ENCODE peak calls at places on chromosomes 4 and X, in five cellular contexts. Z is endodermal cell, M is glutamatergic neuron, R is lower leg skin, Y is left lung. X is an unnamed sample.

GRCh38 chr4:140568507-140569306 is at the start of gene UCP1:
- DNase-seq in Z (peak), M (peak), R (no peak), Y (peak), X (no peak)

GRCh38 chr4:182873726-182874125 is 43.5 kb downstream of the DCTD start:
- DNase-seq in Z (no peak), M (no peak), R (no peak), Y (no peak), X (no peak)

GRCh38 chrX:44596277-44596676 is 53.6 kb upstream of the FUNDC1 start:
- DNase-seq in Z (no peak), M (no peak), R (no peak), Y (no peak), X (no peak)

GRCh38 chrX:29491659-29492058 is 723.7 kb upstream of the MAGEB2 start:
- DNase-seq in Z (no peak), M (no peak), R (no peak), Y (no peak), X (no peak)

GRCh38 chr4:140150886-140151699 is 2.9 kb downstream of the MAML3 start:
- DNase-seq in Z (peak), M (peak), R (peak), Y (peak), X (peak)

GRCh38 chrX:103628386-103629290 is at the start of gene TCEAL1:
- DNase-seq in Z (peak), M (peak), R (peak), Y (peak), X (no peak)

GRCh38 chrX:19514791-19515614 is at the start of gene MAP3K15:
- DNase-seq in Z (peak), M (peak), R (no peak), Y (peak), X (no peak)

GRCh38 chr4:8438743-8439142 is 1.8 kb downstream of the ACOX3 start:
- DNase-seq in Z (no peak), M (no peak), R (no peak), Y (no peak), X (no peak)

GRCh38 chrX:110167952-110168451 is 149.9 kb downstream of the AMMECR1 start:
- DNase-seq in Z (peak), M (peak), R (no peak), Y (peak), X (no peak)

GRCh38 chrX:41923925-41924693 is 755 bp upstream of the CASK start:
- DNase-seq in Z (peak), M (no peak), R (no peak), Y (no peak), X (no peak)

GRCh38 chr4:53508446-53508845 is 82.8 kb downstream of the LNX1 start:
- DNase-seq in Z (no peak), M (no peak), R (no peak), Y (no peak), X (no peak)

GRCh38 chrX:51874123-51874522 is 19.3 kb upstream of the MAGED1 start:
- DNase-seq in Z (no peak), M (no peak), R (no peak), Y (no peak), X (no peak)

GRCh38 chrX:19846995-19847790 is 40.2 kb downstream of the SH3KBP1 start:
- DNase-seq in Z (peak), M (no peak), R (peak), Y (no peak), X (peak)

GRCh38 chr4:152635876-152636275 is 43.9 kb downstream of the TMEM154 start:
- DNase-seq in Z (no peak), M (no peak), R (no peak), Y (no peak), X (no peak)

GRCh38 chrX:17976955-17977354 is 115.9 kb upstream of the RAI2 start:
- DNase-seq in Z (no peak), M (no peak), R (no peak), Y (no peak), X (no peak)

GRCh38 chr4:33961751-33962150 is 2282.6 kb downstream of the ARAP2 start:
- DNase-seq in Z (no peak), M (no peak), R (no peak), Y (no peak), X (no peak)

GRCh38 chr4:113394730-113395530 is 345.5 kb downstream of the ANK2 start:
- DNase-seq in Z (peak), M (no peak), R (peak), Y (no peak), X (peak)

GRCh38 chr4:81257021-81257420 is 42.0 kb upstream of the PRKG2 start:
- DNase-seq in Z (no peak), M (no peak), R (no peak), Y (no peak), X (no peak)

GRCh38 chrX:69107231-69107739 is 58.0 kb downstream of the PJA1 start:
- DNase-seq in Z (peak), M (peak), R (no peak), Y (no peak), X (no peak)

GRCh38 chrX:135688137-135688536 is 25.3 kb upstream of the CT45A1 start:
- DNase-seq in Z (peak), M (peak), R (no peak), Y (no peak), X (no peak)

GRCh38 chr4:168386002-168386401 is 67.5 kb upstream of the DDX60 start:
- DNase-seq in Z (no peak), M (no peak), R (no peak), Y (no peak), X (peak)

GRCh38 chrX:19535481-19535880 is 20.2 kb upstream of the MAP3K15 start:
- DNase-seq in Z (no peak), M (no peak), R (no peak), Y (no peak), X (no peak)

GRCh38 chrX:16892504-16893362 is 22.6 kb upstream of the RBBP7 start:
- DNase-seq in Z (peak), M (peak), R (peak), Y (no peak), X (peak)

GRCh38 chr4:122968227-122968812 is 45.9 kb upstream of the NUDT6 start:
- DNase-seq in Z (no peak), M (no peak), R (no peak), Y (no peak), X (no peak)

GRCh38 chr4:107453231-107453630 is 266.8 kb downstream of the PAPSS1 start:
- DNase-seq in Z (no peak), M (no peak), R (no peak), Y (no peak), X (no peak)

GRCh38 chr4:27084685-27085356 is 224.2 kb downstream of the STIM2 start:
- DNase-seq in Z (peak), M (peak), R (peak), Y (peak), X (no peak)

GRCh38 chrX:95907081-95907480 is 777.6 kb upstream of the DIAPH2 start:
- DNase-seq in Z (no peak), M (no peak), R (no peak), Y (no peak), X (no peak)

GRCh38 chrX:152915541-152916241 is 17.8 kb downstream of the ZNF185 start:
- DNase-seq in Z (peak), M (peak), R (no peak), Y (no peak), X (no peak)

GRCh38 chrX:56766554-56767412 is 37.7 kb downstream of the NBDY start:
- DNase-seq in Z (peak), M (no peak), R (no peak), Y (no peak), X (no peak)

GRCh38 chrX:152637649-152638442 is at the start of gene GABRQ:
- DNase-seq in Z (peak), M (peak), R (no peak), Y (peak), X (no peak)

GRCh38 chr4:26815686-26816085 is 45.0 kb upstream of the STIM2 start:
- DNase-seq in Z (no peak), M (no peak), R (no peak), Y (no peak), X (no peak)

GRCh38 chrX:40414335-40414734 is 166.4 kb upstream of the ATP6AP2 start:
- DNase-seq in Z (peak), M (peak), R (no peak), Y (no peak), X (no peak)

GRCh38 chr4:20944451-20944850 is 244.2 kb downstream of the PACRGL start:
- DNase-seq in Z (no peak), M (no peak), R (no peak), Y (no peak), X (no peak)

GRCh38 chr4:20474119-20474518 is 222.4 kb downstream of the SLIT2 start:
- DNase-seq in Z (no peak), M (no peak), R (no peak), Y (no peak), X (no peak)

GRCh38 chrX:111095974-111096870 is at the start of gene PAK3:
- DNase-seq in Z (peak), M (peak), R (peak), Y (peak), X (no peak)

GRCh38 chr4:175456131-175456530 is 355.9 kb downstream of the GPM6A start:
- DNase-seq in Z (no peak), M (no peak), R (no peak), Y (no peak), X (no peak)

GRCh38 chr4:183588169-183588675 is 70.8 kb downstream of the RWDD4 start:
- DNase-seq in Z (no peak), M (no peak), R (peak), Y (no peak), X (peak)

DNA sequence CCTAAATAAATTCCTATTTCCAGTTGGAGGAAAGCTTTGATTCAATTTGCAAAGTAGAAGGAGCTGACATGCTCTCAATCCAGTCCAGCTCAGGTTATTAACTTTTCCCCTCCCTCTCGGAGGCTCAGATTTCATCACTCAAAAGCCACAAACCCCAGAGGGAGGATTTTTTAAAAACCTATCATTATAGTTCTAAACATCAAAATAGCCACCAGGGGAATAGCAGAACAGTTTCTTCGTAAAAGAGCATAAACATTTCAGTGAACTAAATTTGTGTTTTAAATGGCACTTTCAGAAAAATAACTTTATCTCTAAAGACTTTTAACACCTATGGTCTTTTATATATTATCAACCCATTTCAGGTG is 8.8 kb downstream of the GPRIN3 start:
- DNase-seq in Z (no peak), M (no peak), R (no peak), Y (no peak), X (no peak)
- TF ChIP-seq CTCF in Z (peak), M (no peak), R (no peak), Y (no peak), X (no peak)

DNA sequence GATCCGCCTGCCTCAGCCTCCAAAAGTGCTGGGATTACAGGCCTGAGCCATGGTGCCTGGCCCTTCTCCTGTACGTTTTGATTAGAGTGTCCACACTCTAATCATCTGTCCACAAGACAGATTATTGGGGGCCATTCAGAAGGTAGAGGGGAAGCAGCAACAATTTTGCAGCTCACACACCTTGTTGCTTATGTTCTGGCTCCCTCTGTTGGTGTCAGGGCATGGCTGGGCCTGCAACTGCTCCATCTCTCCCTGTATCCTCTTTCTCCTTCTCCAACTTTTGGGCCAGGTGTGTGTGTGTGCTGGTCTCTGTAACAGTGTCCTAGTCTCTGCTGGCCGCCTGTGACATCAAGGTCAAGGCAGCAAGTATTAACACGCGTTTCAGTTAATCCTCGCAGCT is 125.5 kb upstream of the MBNL3 start:
- DNase-seq in Z (peak), M (no peak), R (no peak), Y (no peak), X (no peak)
- TF ChIP-seq CTCF in Z (peak), M (no peak), R (no peak), Y (no peak), X (peak)

GRCh38 chr4:90120037-90120436 is 7.2 kb upstream of the CCSER1 start:
- DNase-seq in Z (peak), M (no peak), R (no peak), Y (no peak), X (no peak)
- TF ChIP-seq CTCF in Z (peak), M (no peak), R (no peak), Y (no peak), X (no peak)

GRCh38 chr4:176575141-176575731 is 217.5 kb downstream of the VEGFC start:
- DNase-seq in Z (no peak), M (no peak), R (peak), Y (no peak), X (no peak)

GRCh38 chr4:176566769-176567168 is 226.0 kb downstream of the VEGFC start:
- DNase-seq in Z (no peak), M (no peak), R (no peak), Y (no peak), X (no peak)

GRCh38 chr4:176563591-176563990 is 229.1 kb downstream of the VEGFC start:
- DNase-seq in Z (no peak), M (no peak), R (no peak), Y (no peak), X (peak)

GRCh38 chr4:176565044-176565443 is 227.7 kb downstream of the VEGFC start:
- DNase-seq in Z (no peak), M (no peak), R (no peak), Y (no peak), X (no peak)

GRCh38 chr4:176569301-176569700 is 223.4 kb downstream of the VEGFC start:
- DNase-seq in Z (no peak), M (no peak), R (no peak), Y (no peak), X (no peak)
- TF ChIP-seq CTCF in Z (peak), M (no peak), R (no peak), Y (no peak), X (peak)

GRCh38 chrX:79588233-79588632 is 221.1 kb upstream of the ITM2A start:
- DNase-seq in Z (no peak), M (no peak), R (no peak), Y (no peak), X (no peak)

DNA sequence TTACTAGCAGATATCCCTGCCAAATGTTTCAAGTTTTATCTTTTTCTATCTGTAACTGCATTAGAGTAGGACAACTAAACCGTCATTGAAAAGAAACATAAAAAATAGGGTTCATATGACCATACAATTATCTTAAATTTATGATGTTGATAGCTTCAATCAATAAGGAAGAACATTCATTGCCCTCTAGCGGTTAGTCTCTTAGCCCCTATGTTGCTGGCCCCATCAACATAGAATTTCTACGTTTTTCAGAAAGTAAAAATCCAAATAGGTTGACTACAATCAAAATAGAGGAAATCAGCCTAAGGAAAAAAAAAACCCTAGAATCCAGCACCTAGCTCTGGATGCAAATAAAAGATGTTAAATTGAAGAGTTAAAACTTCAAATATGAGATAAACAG is 225.1 kb upstream of the ITM2A start:
- DNase-seq in Z (no peak), M (no peak), R (no peak), Y (no peak), X (no peak)
- TF ChIP-seq CTCF in Z (peak), M (no peak), R (no peak), Y (no peak), X (no peak)

GRCh38 chr4:69831646-69832325 is 28.2 kb downstream of the SULT1E1 start:
- DNase-seq in Z (no peak), M (no peak), R (no peak), Y (peak), X (no peak)

GRCh38 chr4:69831270-69831627 is 28.7 kb downstream of the SULT1E1 start:
- DNase-seq in Z (no peak), M (no peak), R (no peak), Y (no peak), X (no peak)

GRCh38 chr4:69830529-69831269 is 29.2 kb downstream of the SULT1E1 start:
- DNase-seq in Z (peak), M (no peak), R (no peak), Y (no peak), X (no peak)

GRCh38 chr4:69829678-69830077 is 30.3 kb downstream of the SULT1E1 start:
- DNase-seq in Z (no peak), M (no peak), R (no peak), Y (no peak), X (no peak)

DNA sequence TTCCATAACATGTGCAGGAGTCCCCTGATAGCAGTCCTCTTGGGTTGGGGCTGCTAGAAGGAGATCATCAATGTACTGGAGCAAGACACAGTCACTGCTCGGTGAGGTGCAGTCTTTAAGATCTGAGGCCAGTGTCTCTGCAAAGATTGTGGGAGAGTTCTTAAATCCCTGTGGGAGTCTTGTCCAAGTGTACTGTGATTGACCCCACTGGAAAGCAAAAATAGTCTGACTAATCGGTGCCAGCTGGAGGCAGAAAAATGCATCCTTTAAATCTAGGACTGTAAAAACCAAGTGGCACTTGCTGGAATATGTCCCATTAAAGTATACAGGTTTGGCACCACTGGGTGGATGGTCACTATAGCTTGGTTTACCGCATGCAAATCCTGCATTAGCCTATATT is 31.1 kb downstream of the SULT1E1 start:
- DNase-seq in Z (no peak), M (no peak), R (no peak), Y (no peak), X (no peak)
- TF ChIP-seq CTCF in Z (no peak), M (no peak), R (no peak), Y (no peak), X (no peak)

GRCh38 chr4:171594293-171594692 is 218.9 kb upstream of the GALNTL6 start:
- DNase-seq in Z (peak), M (no peak), R (no peak), Y (no peak), X (no peak)
- TF ChIP-seq CTCF in Z (peak), M (no peak), R (no peak), Y (no peak), X (no peak)

DNA sequence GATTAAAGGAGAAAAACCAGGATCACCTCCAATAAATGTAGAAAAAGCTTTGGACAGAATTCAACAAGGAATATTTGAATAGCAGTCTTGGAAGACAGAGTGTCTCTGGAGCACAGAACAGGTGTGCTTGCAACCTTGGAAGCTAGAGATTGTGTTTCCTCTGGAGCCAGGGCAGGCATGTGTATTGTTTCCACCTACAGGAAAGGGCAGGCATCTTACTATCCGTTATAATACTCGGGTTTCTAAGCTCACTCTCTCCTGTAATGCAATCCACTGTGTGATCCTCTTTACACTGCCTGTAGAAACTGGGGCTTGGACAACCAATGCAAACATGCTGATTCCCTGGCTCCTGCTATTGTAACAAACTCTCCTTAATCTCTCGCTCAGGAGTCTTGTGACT is 14.4 kb downstream of the CCDC110 start:
- DNase-seq in Z (peak), M (no peak), R (no peak), Y (no peak), X (no peak)
- TF ChIP-seq CTCF in Z (peak), M (no peak), R (no peak), Y (no peak), X (no peak)

GRCh38 chr4:138216272-138216867 is 25.8 kb downstream of the SLC7A11 start:
- DNase-seq in Z (peak), M (no peak), R (no peak), Y (no peak), X (no peak)
- TF ChIP-seq CTCF in Z (peak), M (no peak), R (no peak), Y (no peak), X (no peak)

DNA sequence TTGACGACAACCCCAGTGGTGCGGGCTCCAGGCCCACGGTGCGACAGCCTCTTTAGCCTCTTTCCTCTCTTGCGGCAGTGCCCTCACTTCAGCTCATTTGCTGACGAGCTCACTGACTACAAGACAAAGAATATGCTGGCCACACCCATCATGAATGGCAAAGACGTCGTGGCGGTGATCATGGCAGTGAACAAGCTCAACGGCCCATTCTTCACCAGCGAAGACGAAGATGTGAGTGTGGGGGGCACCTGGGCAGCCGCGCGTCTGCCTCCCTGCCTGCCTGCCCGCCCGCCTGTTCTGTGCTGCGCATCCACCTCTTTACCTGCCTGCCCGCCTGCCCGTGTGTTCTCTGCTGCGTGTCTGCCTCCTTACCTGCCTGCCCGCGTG is 9.2 kb downstream of the PDE6B start:
- DNase-seq in Z (no peak), M (no peak), R (no peak), Y (peak), X (no peak)
- TF ChIP-seq CTCF in Z (no peak), M (no peak), R (no peak), Y (no peak), X (no peak)

X was measured in AG09319.